ENCODE peak calls at places on chromosomes 16 and 17, in six cellular contexts. K is A549, Q is WTC11, H is HCT116, V is SK-N-SH, A is endothelial cell of umbilical vein. X is an unnamed sample.

GRCh38 chr17:31581491-31581890 is 190.0 kb downstream of the RAB11FIP4 start:
- DNase-seq in K (no peak), Q (no peak), H (no peak), V (no peak), A (peak; percentile 60), X (peak; percentile 62)

GRCh38 chr16:70402916-70403659 is 35.8 kb downstream of the ST3GAL2 start:
- DNase-seq in K (no peak), Q (no peak), H (no peak), V (no peak), A (no peak), X (peak; percentile 83)

GRCh38 chr16:62077998-62078397 is 41.8 kb upstream of the CDH8 start:
- DNase-seq in K (no peak), Q (peak; percentile 75), H (no peak), V (peak; percentile 11), A (no peak), X (peak; percentile 34)

GRCh38 chr16:30085247-30085646 is 6.5 kb downstream of the TBX6 start:
- DNase-seq in K (no peak), Q (no peak), H (no peak), V (peak; percentile 70), A (no peak), X (no peak)

GRCh38 chr17:49890077-49890821 is 42.4 kb upstream of the TAC4 start:
- DNase-seq in K (no peak), Q (peak; percentile 42), H (no peak), V (no peak), A (no peak), X (peak; percentile 28)

GRCh38 chr17:77439382-77440013 is 298.7 kb downstream of the SEC14L1 start:
- DNase-seq in K (no peak), Q (no peak), H (no peak), V (no peak), A (no peak), X (peak; percentile 33)

GRCh38 chr16:66478733-66479511 is 51.8 kb downstream of the BEAN1 start:
- DNase-seq in K (peak; percentile 76), Q (peak; percentile 77), H (peak; percentile 54), V (peak; percentile 77), A (peak; percentile 60), X (peak; percentile 85)

GRCh38 chr16:16133943-16134604 is 89.2 kb downstream of the ABCC6 start:
- DNase-seq in K (no peak), Q (no peak), H (no peak), V (no peak), A (no peak), X (no peak)

GRCh38 chr17:14805348-14805747 is 459.8 kb downstream of the PMP22 start:
- DNase-seq in K (no peak), Q (peak; percentile 32), H (no peak), V (no peak), A (no peak), X (peak; percentile 19)

GRCh38 chr16:66740010-66740409 is 11.4 kb downstream of the DYNC1LI2 start:
- DNase-seq in K (peak; percentile 80), Q (peak; percentile 40), H (no peak), V (peak; percentile 69), A (peak; percentile 54), X (peak; percentile 62)

GRCh38 chr17:80274871-80275449 is 14.3 kb downstream of the RNF213 start:
- DNase-seq in K (no peak), Q (no peak), H (no peak), V (no peak), A (no peak), X (no peak)

GRCh38 chr17:83171661-83172060 is 92.3 kb downstream of the METRNL start:
- DNase-seq in K (no peak), Q (peak; percentile 21), H (no peak), V (peak; percentile 33), A (no peak), X (no peak)

GRCh38 chr16:25838724-25839186 is 147.0 kb downstream of the HS3ST4 start:
- DNase-seq in K (peak; percentile 19), Q (peak; percentile 19), H (peak; percentile 27), V (peak; percentile 34), A (peak; percentile 43), X (peak; percentile 62)

GRCh38 chr17:35973333-35974260 is 7.7 kb downstream of the CCL16 start:
- DNase-seq in K (no peak), Q (no peak), H (no peak), V (no peak), A (peak; percentile 87), X (no peak)

GRCh38 chr16:72736074-72736473 is 311.9 kb downstream of the ZFHX3 start:
- DNase-seq in K (no peak), Q (no peak), H (no peak), V (no peak), A (no peak), X (no peak)
- TF ChIP-seq MAX in K (no peak), Q (no peak), H (no peak), V (no peak), A (no peak), X (no peak)

DNA sequence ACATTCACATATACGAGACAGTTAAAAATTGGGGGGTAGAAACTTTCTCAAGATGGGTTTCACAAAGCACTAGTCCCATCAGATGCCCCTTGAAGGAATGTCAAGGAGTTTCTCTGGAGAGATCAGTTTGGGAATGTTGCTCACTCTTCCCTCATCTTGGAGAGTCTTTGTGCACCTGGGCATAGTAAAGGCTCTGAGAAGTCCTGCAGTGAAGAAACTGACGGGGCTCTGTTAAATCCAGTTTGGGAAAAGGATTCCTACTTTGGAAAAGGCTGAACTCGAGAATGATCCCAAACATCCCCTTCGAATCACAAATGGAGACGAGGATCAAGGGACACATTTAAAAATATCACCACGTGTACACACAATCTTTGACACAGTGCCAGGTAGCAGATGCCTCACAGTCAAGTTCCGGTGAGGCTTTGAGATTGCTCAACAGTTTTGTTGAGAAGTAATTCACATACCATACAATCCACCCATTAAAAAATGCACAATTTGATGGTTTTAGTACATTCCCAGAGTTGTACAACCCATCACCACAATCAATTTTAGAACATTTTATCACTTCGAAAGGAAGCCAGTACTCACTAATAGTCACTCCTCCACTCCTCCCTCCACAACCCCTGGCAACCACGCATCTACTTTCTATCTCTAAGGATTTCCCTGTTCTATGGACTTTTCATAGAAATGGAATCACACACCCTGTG is 203.4 kb upstream of the FOXF1 start:
- DNase-seq in K (no peak), Q (no peak), H (no peak), V (no peak), A (no peak), X (peak; percentile 28)
- TF ChIP-seq MAX in K (no peak), Q (no peak), H (no peak), V (no peak), A (no peak), X (peak; percentile 37)

GRCh38 chr17:921161-921560 is 58.4 kb downstream of the NXN start:
- DNase-seq in K (no peak), Q (no peak), H (no peak), V (no peak), A (no peak), X (no peak)
- TF ChIP-seq MAX in K (no peak), Q (no peak), H (no peak), V (no peak), A (no peak), X (no peak)

GRCh38 chr16:89364603-89365002 is 125.8 kb downstream of the ANKRD11 start:
- DNase-seq in K (no peak), Q (no peak), H (no peak), V (peak; percentile 75), A (peak; percentile 33), X (no peak)
- TF ChIP-seq MAX in K (no peak), Q (no peak), H (no peak), V (no peak), A (no peak), X (no peak)